ENCODE peak calls at places on chromosomes 7 and 10, in seven cellular contexts. O is neural progenitor cell; W is testis; Q is IMR-90; G is tibial artery; X is effector memory CD4-positive, alpha-beta T cell; J is breast epithelium. U is an unnamed sample.

GRCh38 chr7:55254596-55255500 is 110.3 kb upstream of the LANCL2 start:
- DNase-seq in O (peak; percentile 91), W (peak; percentile 90), Q (peak; percentile 67), G (peak; percentile 91), X (peak; percentile 33), J (peak; percentile 64), U (peak; percentile 27)

GRCh38 chr7:55024776-55025175 is 6.0 kb downstream of the EGFR start:
- DNase-seq in O (no peak), W (no peak), Q (peak; percentile 65), G (no peak), X (no peak), J (no peak), U (no peak)

GRCh38 chr7:22445140-22445722 is 54.8 kb downstream of the STEAP1B start:
- DNase-seq in O (peak; percentile 21), W (peak; percentile 73), Q (peak; percentile 8), G (peak; percentile 70), X (no peak), J (peak; percentile 60), U (no peak)

GRCh38 chr7:64849250-64849923 is 53.7 kb upstream of the ZNF273 start:
- DNase-seq in O (no peak), W (no peak), Q (peak; percentile 2), G (no peak), X (no peak), J (no peak), U (no peak)

GRCh38 chr7:106462914-106463482 is 178.2 kb upstream of the NAMPT start:
- DNase-seq in O (peak; percentile 57), W (no peak), Q (no peak), G (no peak), X (no peak), J (no peak), U (no peak)

GRCh38 chr7:134420509-134421125 is 38.3 kb downstream of the AKR1B1 start:
- DNase-seq in O (peak; percentile 66), W (peak; percentile 70), Q (peak; percentile 55), G (no peak), X (no peak), J (no peak), U (no peak)

GRCh38 chr10:122468923-122469781 is 7.8 kb downstream of the HTRA1 start:
- DNase-seq in O (no peak), W (no peak), Q (peak; percentile 98), G (peak; percentile 74), X (no peak), J (peak; percentile 70), U (no peak)

GRCh38 chr7:81293806-81294205 is 375.0 kb upstream of the SEMA3C start:
- DNase-seq in O (no peak), W (no peak), Q (no peak), G (no peak), X (no peak), J (no peak), U (no peak)

GRCh38 chr10:126561499-126562208 is 108.8 kb downstream of the C10orf90 start:
- DNase-seq in O (peak; percentile 39), W (no peak), Q (no peak), G (no peak), X (no peak), J (no peak), U (no peak)

GRCh38 chr7:17620588-17620987 is 319.7 kb downstream of the SNX13 start:
- DNase-seq in O (no peak), W (no peak), Q (peak; percentile 46), G (no peak), X (no peak), J (no peak), U (no peak)

GRCh38 chr7:45077579-45077978 is 11.2 kb downstream of the NACAD start:
- DNase-seq in O (no peak), W (no peak), Q (no peak), G (peak; percentile 32), X (no peak), J (no peak), U (no peak)

GRCh38 chr7:151462306-151462779 is 22.4 kb upstream of the CRYGN start:
- DNase-seq in O (no peak), W (no peak), Q (no peak), G (no peak), X (no peak), J (no peak), U (no peak)

GRCh38 chr10:50624866-50625491 is 1.2 kb upstream of the SGMS1 start:
- DNase-seq in O (peak; percentile 87), W (peak; percentile 84), Q (peak; percentile 64), G (no peak), X (peak; percentile 51), J (peak; percentile 48), U (peak; percentile 86)

GRCh38 chr7:130141858-130142653 is 63.1 kb downstream of the TMEM209 start:
- DNase-seq in O (peak; percentile 23), W (no peak), Q (no peak), G (no peak), X (no peak), J (no peak), U (no peak)

GRCh38 chr10:69446229-69446628 is 5.0 kb upstream of the TSPAN15 start:
- DNase-seq in O (no peak), W (no peak), Q (no peak), G (no peak), X (no peak), J (no peak), U (no peak)

GRCh38 chr10:72229261-72230251 is 13.5 kb upstream of the ASCC1 start:
- DNase-seq in O (no peak), W (no peak), Q (peak; percentile 18), G (peak; percentile 66), X (no peak), J (no peak), U (no peak)

GRCh38 chr10:72235544-72236279 is 19.6 kb upstream of the ASCC1 start:
- DNase-seq in O (no peak), W (no peak), Q (no peak), G (peak; percentile 31), X (no peak), J (no peak), U (no peak)

GRCh38 chr10:72239409-72239808 is 23.3 kb upstream of the ASCC1 start:
- DNase-seq in O (no peak), W (no peak), Q (no peak), G (no peak), X (no peak), J (no peak), U (no peak)

GRCh38 chr10:72238392-72239175 is 22.5 kb upstream of the ASCC1 start:
- DNase-seq in O (no peak), W (no peak), Q (no peak), G (no peak), X (no peak), J (no peak), U (no peak)

GRCh38 chr10:72234560-72235095 is 18.6 kb upstream of the ASCC1 start:
- DNase-seq in O (no peak), W (no peak), Q (no peak), G (no peak), X (no peak), J (no peak), U (no peak)
- H3K27ac ChIP-seq in O (no peak overlapping the region), W (no peak overlapping the region), Q (no peak overlapping the region), G (no peak overlapping the region), X (no peak overlapping the region), J (no peak overlapping the region), U (no peak overlapping the region)

GRCh38 chr7:20793686-20794394 is 7.2 kb upstream of the SP8 start:
- DNase-seq in O (peak; percentile 74), W (no peak), Q (no peak), G (no peak), X (no peak), J (no peak), U (no peak)

GRCh38 chr7:20794676-20795075 is 8.0 kb upstream of the SP8 start:
- DNase-seq in O (peak; percentile 28), W (no peak), Q (no peak), G (no peak), X (no peak), J (no peak), U (no peak)

GRCh38 chr7:20795881-20796280 is 9.2 kb upstream of the SP8 start:
- DNase-seq in O (peak; percentile 44), W (no peak), Q (no peak), G (no peak), X (no peak), J (no peak), U (no peak)

GRCh38 chr7:20796565-20796964 is 9.9 kb upstream of the SP8 start:
- DNase-seq in O (no peak), W (no peak), Q (no peak), G (no peak), X (no peak), J (no peak), U (no peak)

DNA sequence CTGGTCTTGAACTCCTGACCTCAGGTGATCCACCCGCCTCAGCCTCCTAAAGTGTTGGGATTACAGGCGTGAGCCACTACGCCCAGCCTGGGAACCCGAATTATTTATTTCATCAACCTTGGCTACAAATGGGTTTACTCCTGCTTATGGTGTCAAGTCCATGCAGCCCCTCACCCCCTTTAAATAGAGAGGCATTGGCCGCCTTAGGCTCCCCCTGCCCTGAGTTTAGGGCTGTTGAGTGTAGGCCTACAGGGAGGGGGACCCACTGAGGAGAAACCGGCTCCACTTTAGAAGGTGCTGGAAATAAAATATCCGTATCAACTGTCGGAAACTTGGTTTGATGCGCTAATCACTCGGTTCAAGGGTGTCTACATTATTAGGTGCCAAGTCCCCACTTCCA is 8.7 kb upstream of the SP8 start:
- DNase-seq in O (no peak), W (no peak), Q (no peak), G (no peak), X (no peak), J (no peak), U (no peak)
- H3K4me3 ChIP-seq in O (peak overlapping the region; percentile 89), W (no peak overlapping the region), Q (no peak overlapping the region), G (no peak overlapping the region), X (no peak overlapping the region), J (no peak overlapping the region), U (no peak overlapping the region)

GRCh38 chr7:30898411-30898810 is 13.2 kb upstream of the AQP1 start:
- DNase-seq in O (no peak), W (peak; percentile 84), Q (no peak), G (no peak), X (no peak), J (no peak), U (no peak)

GRCh38 chr7:30899066-30899465 is 12.6 kb upstream of the AQP1 start:
- DNase-seq in O (no peak), W (no peak), Q (no peak), G (no peak), X (no peak), J (no peak), U (no peak)

GRCh38 chr7:30899630-30900029 is 12.0 kb upstream of the AQP1 start:
- DNase-seq in O (no peak), W (no peak), Q (no peak), G (no peak), X (no peak), J (no peak), U (no peak)

GRCh38 chr7:30900803-30901362 is 10.8 kb upstream of the AQP1 start:
- DNase-seq in O (no peak), W (no peak), Q (no peak), G (no peak), X (no peak), J (no peak), U (no peak)

DNA sequence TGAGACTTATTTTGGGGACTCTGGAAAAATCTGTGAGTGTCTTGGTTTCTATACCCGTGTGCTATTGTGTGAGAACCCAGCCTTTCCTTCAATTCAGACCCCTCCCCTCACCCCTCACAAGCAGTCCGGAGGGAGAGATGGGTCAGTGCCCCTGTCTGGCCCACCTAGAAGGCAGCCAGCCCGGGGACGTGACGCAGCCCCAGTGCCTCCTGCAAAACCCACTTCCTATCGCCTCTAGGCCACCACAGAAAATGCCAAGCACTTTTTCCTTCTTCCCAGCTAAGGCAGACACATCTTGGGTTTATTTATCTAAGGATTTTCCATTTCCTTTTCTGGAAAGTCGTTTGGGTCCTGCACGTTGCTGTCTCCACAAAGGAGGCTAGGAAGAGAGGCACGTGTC is 11.6 kb upstream of the AQP1 start:
- DNase-seq in O (no peak), W (no peak), Q (no peak), G (no peak), X (no peak), J (no peak), U (no peak)
- H3K4me1 ChIP-seq in O (no peaks in the 10 kb centered on the region), W (peaks cover 36% of the 10 kb centered on the region), Q (peaks cover 6% of the 10 kb centered on the region), G (no peaks in the 10 kb centered on the region), X (no peaks in the 10 kb centered on the region), J (no peaks in the 10 kb centered on the region), U (no peaks in the 10 kb centered on the region)

GRCh38 chr10:113384181-113384580 is 168.7 kb upstream of the HABP2 start:
- DNase-seq in O (no peak), W (no peak), Q (no peak), G (no peak), X (no peak), J (no peak), U (no peak)
- H3K27ac ChIP-seq in O (no peak overlapping the region), W (no peak overlapping the region), Q (no peak overlapping the region), G (peak overlapping the region; percentile 71), X (no peak overlapping the region), J (no peak overlapping the region), U (no peak overlapping the region)

U was measured in CD4-positive, CD25-positive, alpha-beta regulatory T cell.